ENCODE peak calls at places on chromosomes 2 and 18, in six cellular contexts. G, O, J, M, N and V are unnamed samples.

GRCh38 chr2:72000110-72000509 is 147.6 kb downstream of the CYP26B1 start:
- DNase-seq in G (no peak), O (peak), J (no peak), M (no peak), N (no peak), V (no peak)

GRCh38 chr2:239951825-239952224 is 73.3 kb downstream of the NDUFA10 start:
- DNase-seq in G (no peak), O (no peak), J (no peak), M (no peak), N (no peak), V (no peak)

GRCh38 chr18:9928646-9929259 is 14.9 kb downstream of the VAPA start:
- DNase-seq in G (no peak), O (no peak), J (no peak), M (no peak), N (no peak), V (no peak)

GRCh38 chr2:239308696-239309397 is 92.0 kb downstream of the HDAC4 start:
- DNase-seq in G (no peak), O (peak), J (no peak), M (no peak), N (no peak), V (no peak)

GRCh38 chr2:129909648-129910418 is 69.6 kb upstream of the RAB6C start:
- DNase-seq in G (no peak), O (no peak), J (no peak), M (no peak), N (no peak), V (no peak)

GRCh38 chr2:233706720-233707119 is 6.0 kb upstream of the UGT1A5 start:
- DNase-seq in G (no peak), O (no peak), J (peak), M (no peak), N (no peak), V (no peak)

GRCh38 chr18:63366270-63366990 is 576 bp downstream of the KDSR start:
- DNase-seq in G (peak), O (no peak), J (peak), M (peak), N (peak), V (peak)

GRCh38 chr2:236665130-236665529 is 95.5 kb downstream of the ACKR3 start:
- DNase-seq in G (no peak), O (no peak), J (peak), M (no peak), N (no peak), V (no peak)

GRCh38 chr18:53991202-53991601 is 233.3 kb downstream of the MBD2 start:
- DNase-seq in G (peak), O (no peak), J (peak), M (no peak), N (no peak), V (no peak)

GRCh38 chr2:102615620-102616436 is 3.5 kb upstream of the SLC9A2 start:
- DNase-seq in G (peak), O (no peak), J (peak), M (peak), N (peak), V (no peak)

GRCh38 chr2:29347774-29348465 is 232.7 kb downstream of the CLIP4 start:
- DNase-seq in G (no peak), O (no peak), J (no peak), M (no peak), N (no peak), V (no peak)

GRCh38 chr2:127175406-127175805 is 44.7 kb downstream of the CYP27C1 start:
- DNase-seq in G (no peak), O (peak), J (no peak), M (no peak), N (no peak), V (no peak)

GRCh38 chr2:237501892-237502513 is 15.0 kb downstream of the MLPH start:
- DNase-seq in G (no peak), O (no peak), J (no peak), M (no peak), N (no peak), V (no peak)

GRCh38 chr2:9737053-9737875 is 106.0 kb upstream of the TAF1B start:
- DNase-seq in G (peak), O (no peak), J (peak), M (no peak), N (no peak), V (no peak)

GRCh38 chr2:239000089-239000488 is 152.2 kb downstream of the TWIST2 start:
- DNase-seq in G (no peak), O (no peak), J (no peak), M (no peak), N (no peak), V (no peak)

GRCh38 chr2:68715353-68716041 is 19.1 kb upstream of the ARHGAP25 start:
- DNase-seq in G (peak), O (no peak), J (peak), M (peak), N (peak), V (no peak)

GRCh38 chr2:138271467-138271866 is 230.1 kb upstream of the SPOPL start:
- DNase-seq in G (no peak), O (no peak), J (no peak), M (no peak), N (no peak), V (no peak)

GRCh38 chr2:114805195-114805594 is 362.8 kb downstream of the DPP10 start:
- DNase-seq in G (no peak), O (no peak), J (no peak), M (no peak), N (no peak), V (no peak)

GRCh38 chr18:34809697-34810096 is 99.6 kb downstream of the DTNA start:
- DNase-seq in G (no peak), O (no peak), J (no peak), M (no peak), N (no peak), V (no peak)

GRCh38 chr2:229124126-229124525 is 147.0 kb downstream of the PID1 start:
- DNase-seq in G (no peak), O (no peak), J (no peak), M (no peak), N (no peak), V (no peak)

GRCh38 chr2:226791056-226791486 is 8.5 kb downstream of the IRS1 start:
- DNase-seq in G (no peak), O (no peak), J (no peak), M (no peak), N (peak), V (peak)

GRCh38 chr2:144642106-144642505 is 122.2 kb upstream of the ZEB2 start:
- DNase-seq in G (no peak), O (no peak), J (peak), M (no peak), N (no peak), V (no peak)

GRCh38 chr18:55261253-55261652 is 302.0 kb upstream of the CCDC68 start:
- DNase-seq in G (no peak), O (no peak), J (no peak), M (no peak), N (no peak), V (no peak)

GRCh38 chr2:186365406-186365805 is 120.7 kb upstream of the ZC3H15 start:
- DNase-seq in G (no peak), O (no peak), J (no peak), M (no peak), N (no peak), V (no peak)

GRCh38 chr2:217864960-217865359 is 137.8 kb downstream of the TNS1 start:
- DNase-seq in G (no peak), O (no peak), J (peak), M (no peak), N (no peak), V (no peak)

GRCh38 chr18:42950732-42951131 is 164.8 kb downstream of the RIT2 start:
- DNase-seq in G (no peak), O (no peak), J (no peak), M (no peak), N (no peak), V (no peak)

GRCh38 chr2:151649966-151650365 is 84.3 kb downstream of the NEB start:
- DNase-seq in G (no peak), O (no peak), J (no peak), M (no peak), N (no peak), V (no peak)

GRCh38 chr2:133264951-133265949 is 303.0 kb downstream of the NCKAP5 start:
- DNase-seq in G (peak), O (no peak), J (no peak), M (no peak), N (no peak), V (no peak)

GRCh38 chr2:145343287-145343686 is 823.4 kb upstream of the ZEB2 start:
- DNase-seq in G (no peak), O (no peak), J (no peak), M (no peak), N (no peak), V (no peak)

GRCh38 chr2:158779621-158780020 is 15.5 kb upstream of the DAPL1 start:
- DNase-seq in G (no peak), O (no peak), J (no peak), M (no peak), N (no peak), V (no peak)

GRCh38 chr2:161915121-161915520 is 158.9 kb downstream of the DPP4 start:
- DNase-seq in G (no peak), O (no peak), J (no peak), M (no peak), N (no peak), V (no peak)

GRCh38 chr18:48829443-48830149 is 121.2 kb downstream of the SMAD7 start:
- DNase-seq in G (no peak), O (peak), J (no peak), M (no peak), N (no peak), V (peak)

GRCh38 chr2:113283704-113284284 is 5.1 kb upstream of the PAX8 start:
- DNase-seq in G (peak), O (no peak), J (peak), M (no peak), N (no peak), V (no peak)

GRCh38 chr2:41735446-41735845 is 312.4 kb upstream of the PKDCC start:
- DNase-seq in G (no peak), O (no peak), J (no peak), M (no peak), N (no peak), V (no peak)

GRCh38 chr2:97210336-97210735 is 97.4 kb downstream of the ANKRD36 start:
- DNase-seq in G (no peak), O (no peak), J (no peak), M (no peak), N (no peak), V (no peak)

GRCh38 chr2:23900927-23901322 is 26.0 kb downstream of the ATAD2B start:
- DNase-seq in G (no peak), O (no peak), J (peak), M (no peak), N (no peak), V (no peak)